ENCODE peak calls at places on chromosomes 5 and 9, in five cellular contexts. O, Z, A, K and F are unnamed samples. For H3K4me1, the result is how much of the 10 kb centered on the place peaks cover.

GRCh38 chr5:126098330-126099017 is 324.7 kb upstream of the GRAMD2B start:
- DNase-seq in O (no peak), Z (no peak), A (no peak), K (no peak), F (no peak)

GRCh38 chr5:72246239-72246580 is 73.8 kb downstream of the MRPS27 start:
- DNase-seq in O (no peak), Z (no peak), A (no peak), K (no peak), F (no peak)

GRCh38 chr9:36092509-36093215 is 43.9 kb upstream of the GLIPR2 start:
- DNase-seq in O (no peak), Z (peak), A (no peak), K (no peak), F (no peak)

GRCh38 chr9:9998491-9999287 is 614.1 kb downstream of the PTPRD start:
- DNase-seq in O (no peak), Z (peak), A (no peak), K (no peak), F (no peak)

GRCh38 chr9:111926421-111926875 is 29.8 kb downstream of the UGCG start:
- DNase-seq in O (no peak), Z (no peak), A (no peak), K (peak), F (no peak)

GRCh38 chr9:20394928-20395327 is 227.4 kb downstream of the MLLT3 start:
- DNase-seq in O (no peak), Z (peak), A (no peak), K (no peak), F (no peak)

GRCh38 chr5:177023247-177023703 is 779 bp downstream of the ZNF346 start:
- DNase-seq in O (no peak), Z (peak), A (no peak), K (no peak), F (no peak)

GRCh38 chr5:111731638-111732037 is 25.4 kb downstream of the NREP start:
- DNase-seq in O (no peak), Z (no peak), A (no peak), K (no peak), F (no peak)

GRCh38 chr9:131727184-131727785 is 12.6 kb downstream of the RAPGEF1 start:
- DNase-seq in O (no peak), Z (no peak), A (no peak), K (peak), F (no peak)

GRCh38 chr9:120926397-120926928 is at the start of gene TRAF1:
- DNase-seq in O (no peak), Z (no peak), A (no peak), K (peak), F (no peak)

GRCh38 chr9:74683322-74683721 is 186.2 kb downstream of the RORB start:
- DNase-seq in O (no peak), Z (no peak), A (no peak), K (no peak), F (no peak)

GRCh38 chr5:14038341-14038959 is 94.0 kb upstream of the DNAH5 start:
- DNase-seq in O (no peak), Z (no peak), A (peak), K (no peak), F (no peak)

GRCh38 chr9:127805620-127806019 is 2.9 kb downstream of the FPGS start:
- DNase-seq in O (no peak), Z (peak), A (peak), K (no peak), F (no peak)

GRCh38 chr5:157827429-157827828 is 31.5 kb downstream of the CLINT1 start:
- DNase-seq in O (no peak), Z (no peak), A (no peak), K (no peak), F (no peak)

GRCh38 chr5:67209141-67209771 is 12.7 kb upstream of the CD180 start:
- DNase-seq in O (peak), Z (peak), A (peak), K (peak), F (peak)

GRCh38 chr5:103098993-103099392 is 20.9 kb downstream of the GIN1 start:
- DNase-seq in O (no peak), Z (peak), A (no peak), K (no peak), F (no peak)

GRCh38 chr5:69414885-69415583 is at the start of gene MARVELD2:
- DNase-seq in O (peak), Z (peak), A (peak), K (no peak), F (peak)

GRCh38 chr9:84779892-84780291 is 110.4 kb downstream of the NTRK2 start:
- DNase-seq in O (no peak), Z (no peak), A (no peak), K (no peak), F (no peak)

GRCh38 chr5:33272288-33272687 is 168.5 kb upstream of the TARS1 start:
- DNase-seq in O (no peak), Z (no peak), A (peak), K (no peak), F (no peak)

GRCh38 chr9:16368425-16369087 is 501.9 kb downstream of the BNC2 start:
- DNase-seq in O (no peak), Z (no peak), A (no peak), K (no peak), F (no peak)

GRCh38 chr5:30325795-30326194 is 867.7 kb upstream of the CDH6 start:
- DNase-seq in O (no peak), Z (no peak), A (no peak), K (no peak), F (no peak)

GRCh38 chr5:179154991-179155955 is 95.1 kb downstream of the ZNF354C start:
- DNase-seq in O (no peak), Z (no peak), A (no peak), K (peak), F (peak)

GRCh38 chr9:14395300-14396082 is 81.5 kb upstream of the NFIB start:
- DNase-seq in O (no peak), Z (peak), A (no peak), K (no peak), F (no peak)

GRCh38 chr9:2267171-2267740 is 252.1 kb downstream of the SMARCA2 start:
- DNase-seq in O (no peak), Z (no peak), A (no peak), K (no peak), F (no peak)

GRCh38 chr5:16844952-16845351 is 91.1 kb downstream of the MYO10 start:
- DNase-seq in O (no peak), Z (no peak), A (no peak), K (no peak), F (no peak)
- TF ChIP-seq CTCF in O (no peak), Z (peak), A (peak), K (peak), F (no peak)

DNA sequence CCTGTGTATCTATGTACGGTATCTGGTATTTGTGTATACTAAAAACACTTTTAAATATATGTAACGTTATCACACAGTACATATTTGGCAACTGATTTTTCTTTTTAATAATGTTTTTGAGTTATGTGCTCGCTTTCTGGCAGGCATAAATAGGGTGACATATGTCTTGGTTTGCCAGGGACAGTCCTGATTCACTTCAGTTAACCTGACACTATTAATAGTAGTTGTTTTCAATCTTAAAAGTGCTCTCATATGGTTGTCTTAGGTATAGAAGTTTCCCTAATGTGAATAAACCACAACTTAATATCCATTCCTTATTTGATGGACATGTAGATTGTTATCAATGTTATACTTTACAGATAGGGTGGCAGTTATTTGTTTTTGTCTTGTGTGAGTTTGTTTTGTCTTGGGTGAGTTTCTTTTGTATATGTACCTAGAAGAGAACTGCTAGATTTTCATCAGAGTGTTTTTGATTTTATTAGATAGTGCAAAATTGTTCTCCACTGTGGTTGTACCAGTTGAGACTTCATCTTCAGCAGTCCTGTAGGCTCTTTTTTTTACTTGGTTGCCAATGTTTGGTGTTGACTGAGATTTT is 7.9 kb downstream of the G3BP1 start:
- DNase-seq in O (no peak), Z (no peak), A (no peak), K (no peak), F (no peak)
- H3K4me1 ChIP-seq in O (half or more), Z (half or more), A (under half), K (half or more), F (under half)

DNA sequence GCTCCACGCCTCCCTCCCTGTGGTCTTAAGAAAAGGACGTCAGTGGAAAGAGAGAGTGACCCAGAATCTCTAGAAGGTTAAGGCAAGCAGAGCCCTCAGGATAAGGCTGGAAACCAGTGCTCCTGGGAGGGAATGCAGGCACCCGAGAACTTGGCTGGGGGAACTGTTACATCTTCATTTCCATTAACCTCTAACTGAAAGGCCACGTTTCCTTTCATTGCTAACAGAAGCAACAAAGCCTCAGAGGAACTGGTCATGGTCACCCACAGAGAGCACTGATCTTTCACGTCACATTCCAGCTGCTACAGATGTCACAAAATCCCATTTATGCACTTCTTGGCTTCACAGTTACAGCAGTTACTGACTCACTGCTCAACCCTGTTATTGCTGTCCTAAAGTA is 26.1 kb upstream of the AKNA start:
- DNase-seq in O (no peak), Z (peak), A (no peak), K (no peak), F (no peak)
- TF ChIP-seq POLR2AphosphoS5 in O (peak), Z (no peak), A (no peak), K (peak), F (no peak)

GRCh38 chr9:98796364-98797101 is at the start of gene ANKS6:
- DNase-seq in O (peak), Z (peak), A (no peak), K (peak), F (no peak)
- TF ChIP-seq CTCF in O (peak), Z (peak), A (peak), K (no peak), F (no peak)

DNA sequence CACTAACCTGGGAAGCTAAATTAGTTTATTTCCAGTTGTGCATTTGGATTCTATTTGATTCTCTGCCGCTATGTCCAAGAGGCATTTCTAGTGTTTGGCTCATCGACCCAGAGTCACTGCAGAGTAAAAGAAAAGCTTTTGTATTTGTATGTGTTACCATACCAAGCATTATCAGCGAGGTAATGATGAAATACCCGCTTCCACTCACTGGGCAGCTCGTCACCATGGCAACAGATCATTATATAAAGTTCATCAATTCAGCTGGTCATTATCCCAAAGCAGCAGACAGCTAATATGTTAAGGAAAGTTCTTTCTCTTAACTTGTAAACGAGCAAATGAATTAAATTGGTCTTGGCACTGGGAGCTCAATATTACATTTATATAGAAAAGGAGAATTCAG is 380.3 kb downstream of the SEMA5A start:
- DNase-seq in O (no peak), Z (no peak), A (no peak), K (no peak), F (no peak)
- H3K4me1 ChIP-seq in O (under half), Z (under half), A (under half), K (under half), F (under half)

GRCh38 chr9:3750311-3750710 is 224.5 kb upstream of the RFX3 start:
- DNase-seq in O (no peak), Z (no peak), A (no peak), K (no peak), F (no peak)
- TF ChIP-seq POLR2AphosphoS5 in O (no peak), Z (no peak), A (no peak), K (no peak), F (no peak)